ENCODE peak calls at places on chromosomes 1 and 21, in five cellular contexts. H is right cardiac atrium; U is brain microvascular endothelial cell; Y is neuronal stem cell; M is CD8-positive, alpha-beta memory T cell. E is an unnamed sample.

GRCh38 chr1:232968965-232969364 is 18.6 kb downstream of the NTPCR start:
- DNase-seq in H (peak), U (no peak), Y (no peak), M (no peak), E (no peak)

GRCh38 chr1:10657080-10657847 is 139.2 kb downstream of the CASZ1 start:
- DNase-seq in H (no peak), U (no peak), Y (no peak), M (no peak), E (no peak)

GRCh38 chr1:61004269-61005003 is 77.9 kb upstream of the NFIA start:
- DNase-seq in H (no peak), U (no peak), Y (no peak), M (no peak), E (no peak)

GRCh38 chr1:204550926-204551325 is 34.7 kb downstream of the MDM4 start:
- DNase-seq in H (no peak), U (no peak), Y (no peak), M (no peak), E (no peak)

GRCh38 chr1:20931930-20932436 is 144.9 kb upstream of the HP1BP3 start:
- DNase-seq in H (no peak), U (no peak), Y (no peak), M (no peak), E (no peak)

GRCh38 chr1:186617860-186618780 is 62.1 kb downstream of the PTGS2 start:
- DNase-seq in H (peak), U (no peak), Y (no peak), M (peak), E (peak)

GRCh38 chr1:23772049-23772853 is 6.0 kb upstream of the PITHD1 start:
- DNase-seq in H (peak), U (peak), Y (peak), M (peak), E (peak)

GRCh38 chr1:229385853-229386456 is 43.1 kb upstream of the CCSAP start:
- DNase-seq in H (no peak), U (no peak), Y (no peak), M (no peak), E (no peak)

GRCh38 chr1:21514245-21514644 is 5.0 kb downstream of the ALPL start:
- DNase-seq in H (no peak), U (no peak), Y (no peak), M (no peak), E (no peak)

GRCh38 chr1:153032677-153033308 is 1.8 kb downstream of the SPRR1B start:
- DNase-seq in H (no peak), U (peak), Y (peak), M (no peak), E (no peak)

GRCh38 chr1:198598796-198599321 is 40.0 kb upstream of the PTPRC start:
- DNase-seq in H (no peak), U (no peak), Y (no peak), M (no peak), E (no peak)

GRCh38 chr1:19949016-19949415 is 25.6 kb upstream of the PLA2G2E start:
- DNase-seq in H (no peak), U (peak), Y (no peak), M (no peak), E (no peak)

GRCh38 chr1:230174765-230175747 is 108.0 kb downstream of the GALNT2 start:
- DNase-seq in H (no peak), U (no peak), Y (no peak), M (no peak), E (no peak)

GRCh38 chr1:197356723-197357533 is 88.9 kb downstream of the CRB1 start:
- DNase-seq in H (no peak), U (peak), Y (peak), M (no peak), E (no peak)

GRCh38 chr1:22626219-22626902 is 10.1 kb upstream of the C1QA start:
- DNase-seq in H (no peak), U (no peak), Y (no peak), M (no peak), E (no peak)

GRCh38 chr21:33205476-33205875 is 24.3 kb upstream of the IFNAR2 start:
- DNase-seq in H (no peak), U (no peak), Y (no peak), M (no peak), E (no peak)

GRCh38 chr1:36751525-36751924 is 268.8 kb upstream of the CSF3R start:
- DNase-seq in H (no peak), U (no peak), Y (no peak), M (no peak), E (no peak)

GRCh38 chr1:3015744-3016143 is 5.5 kb upstream of the ACTRT2 start:
- DNase-seq in H (no peak), U (no peak), Y (no peak), M (no peak), E (no peak)

GRCh38 chr1:92754000-92754787 is 30.7 kb downstream of the EVI5 start:
- DNase-seq in H (no peak), U (peak), Y (no peak), M (no peak), E (no peak)

GRCh38 chr1:117606608-117607261 is 887 bp downstream of the TENT5C start:
- DNase-seq in H (peak), U (no peak), Y (peak), M (peak), E (no peak)

GRCh38 chr1:97780884-97781283 is 139.9 kb downstream of the DPYD start:
- DNase-seq in H (no peak), U (no peak), Y (no peak), M (no peak), E (no peak)

GRCh38 chr1:181184621-181185020 is 96.1 kb downstream of the IER5 start:
- DNase-seq in H (no peak), U (no peak), Y (no peak), M (no peak), E (no peak)

GRCh38 chr1:184562801-184563200 is 176.0 kb downstream of the C1orf21 start:
- DNase-seq in H (no peak), U (no peak), Y (no peak), M (no peak), E (no peak)
- H3K27ac ChIP-seq in H (no peak), U (no peak), Y (no peak), M (no peak), E (peak)

GRCh38 chr1:236397173-236397759 is 3.2 kb downstream of the EDARADD start:
- DNase-seq in H (no peak), U (no peak), Y (no peak), M (no peak), E (no peak)

GRCh38 chr1:236396665-236397043 is 2.6 kb downstream of the EDARADD start:
- DNase-seq in H (no peak), U (no peak), Y (no peak), M (no peak), E (no peak)

GRCh38 chr1:236400061-236400638 is 6.1 kb downstream of the EDARADD start:
- DNase-seq in H (no peak), U (no peak), Y (peak), M (no peak), E (no peak)

GRCh38 chr1:236395780-236396664 is 1.9 kb downstream of the EDARADD start:
- DNase-seq in H (no peak), U (no peak), Y (peak), M (no peak), E (no peak)

DNA sequence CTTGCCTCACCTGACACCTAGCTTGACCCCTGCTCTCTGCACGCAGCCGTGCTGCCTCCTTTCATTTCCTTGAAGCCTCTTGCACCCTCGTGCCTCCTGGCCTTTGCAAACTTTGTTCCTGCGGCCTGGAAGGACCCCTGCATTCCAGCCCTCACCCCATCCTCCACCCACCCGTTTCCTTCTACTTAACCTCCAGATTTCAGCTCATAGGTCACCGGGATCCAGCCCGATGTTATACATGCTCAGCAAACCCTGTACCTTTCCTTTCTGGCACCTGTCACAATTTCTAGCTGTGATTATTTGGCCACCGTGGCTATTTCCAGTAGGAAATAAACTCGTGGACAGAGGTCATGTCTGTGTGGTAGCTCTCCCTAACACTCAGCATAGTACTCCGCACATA is 4.5 kb downstream of the EDARADD start:
- DNase-seq in H (no peak), U (no peak), Y (no peak), M (no peak), E (no peak)
- H3K27ac ChIP-seq in H (no peak), U (no peak), Y (no peak), M (no peak), E (no peak)

GRCh38 chr1:51569284-51570062 is 47.4 kb upstream of the OSBPL9 start:
- DNase-seq in H (no peak), U (peak), Y (no peak), M (no peak), E (no peak)

GRCh38 chr1:51570063-51570720 is 46.7 kb upstream of the OSBPL9 start:
- DNase-seq in H (no peak), U (no peak), Y (no peak), M (no peak), E (no peak)

GRCh38 chr1:51567653-51568052 is 48.6 kb upstream of the EPS15 start:
- DNase-seq in H (no peak), U (peak), Y (no peak), M (no peak), E (no peak)

GRCh38 chr1:51566260-51566659 is 47.2 kb upstream of the EPS15 start:
- DNase-seq in H (no peak), U (no peak), Y (no peak), M (no peak), E (no peak)

DNA sequence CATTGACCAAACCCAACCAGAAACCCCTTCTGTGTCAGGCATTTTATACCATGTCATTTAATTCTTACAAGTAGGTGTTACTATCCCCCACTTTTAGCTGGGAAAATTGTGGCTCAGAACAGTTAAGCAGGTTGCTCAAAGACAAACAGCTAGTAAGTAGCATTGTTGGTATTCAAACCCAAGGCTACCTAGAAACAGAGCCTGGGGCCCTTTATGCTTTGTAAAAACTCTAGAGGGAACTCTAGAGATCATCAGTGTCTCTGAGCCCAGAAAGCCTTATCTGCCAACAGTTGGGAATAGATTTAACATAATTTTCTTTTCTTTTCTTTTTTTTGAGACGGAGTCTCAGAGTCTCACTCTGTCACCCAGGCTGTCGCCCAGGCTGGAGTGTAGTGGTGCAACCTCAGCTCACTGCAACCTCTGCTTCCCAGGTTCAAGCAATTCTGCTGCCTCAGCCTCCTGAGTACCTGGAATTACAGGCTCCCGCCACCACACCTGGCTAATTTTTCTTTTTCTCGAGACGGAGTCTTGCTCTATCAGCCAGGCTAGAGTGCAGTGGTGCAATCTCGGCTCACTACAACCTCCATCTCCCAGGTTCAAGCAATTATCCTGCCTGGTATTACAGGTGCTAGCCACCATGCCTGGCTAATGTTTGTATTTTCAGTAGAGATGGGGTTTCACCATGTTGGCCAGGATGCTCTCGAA is 48.5 kb upstream of the OSBPL9 start:
- DNase-seq in H (no peak), U (no peak), Y (no peak), M (no peak), E (no peak)
- H3K27ac ChIP-seq in H (no peak), U (no peak), Y (no peak), M (no peak), E (no peak)

GRCh38 chr1:193338194-193338593 is 151.8 kb upstream of the B3GALT2 start:
- DNase-seq in H (no peak), U (peak), Y (no peak), M (no peak), E (no peak)

GRCh38 chr1:193335797-193336428 is 149.5 kb upstream of the B3GALT2 start:
- DNase-seq in H (no peak), U (peak), Y (no peak), M (no peak), E (no peak)

DNA sequence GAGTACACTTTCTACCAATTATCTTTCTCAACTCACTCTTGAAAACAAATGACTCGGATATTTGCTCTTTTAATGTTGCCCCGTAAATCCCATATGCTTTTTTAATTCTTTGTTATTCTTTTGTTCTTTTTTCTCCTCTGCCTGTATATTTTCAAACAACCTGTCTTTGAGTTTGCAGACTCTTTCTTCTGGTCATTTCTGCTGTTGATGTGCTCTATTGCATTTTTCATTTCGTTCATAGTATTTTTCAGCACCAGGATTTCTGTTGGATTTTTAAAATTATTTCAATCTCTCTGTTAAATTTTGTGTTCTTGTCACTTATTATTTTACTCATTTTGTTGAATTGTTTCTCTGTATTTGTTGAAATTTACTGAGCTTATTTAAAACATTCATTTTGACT is 146.8 kb upstream of the B3GALT2 start:
- DNase-seq in H (no peak), U (no peak), Y (no peak), M (no peak), E (no peak)
- H3K27ac ChIP-seq in H (no peak), U (no peak), Y (no peak), M (no peak), E (no peak)

GRCh38 chr1:53826367-53826766 is 11.7 kb downstream of the NDC1 start:
- DNase-seq in H (no peak), U (no peak), Y (no peak), M (no peak), E (no peak)
- H3K27ac ChIP-seq in H (no peak), U (no peak), Y (no peak), M (no peak), E (no peak)

GRCh38 chr21:46187251-46187650 is 3.0 kb upstream of the SPATC1L start:
- DNase-seq in H (peak), U (no peak), Y (no peak), M (no peak), E (no peak)
- H3K27ac ChIP-seq in H (no peak), U (no peak), Y (no peak), M (no peak), E (no peak)

GRCh38 chr1:94544706-94545490 is 3.3 kb upstream of the F3 start:
- DNase-seq in H (no peak), U (peak), Y (no peak), M (no peak), E (no peak)
- H3K27ac ChIP-seq in H (no peak), U (peak), Y (no peak), M (no peak), E (peak)